ENCODE peak calls at places on chromosomes 2 and 18, in six cellular contexts. V is GM13977, M is HS-5, G is T-helper 1 cell, U is body of pancreas, I is BJ. Y is an unnamed sample.
A peak's percentile ranks its signal among the peaks of the same experiment; 100 is the strongest.

GRCh38 chr2:96099861-96100798 is 16.2 kb downstream of the ADRA2B start:
- DNase-seq in V (no peak), M (no peak), G (no peak), U (peak; percentile 1), I (no peak), Y (no peak)

GRCh38 chr2:241545113-241545512 is 13.4 kb upstream of the BOK start:
- DNase-seq in V (no peak), M (no peak), G (no peak), U (no peak), I (no peak), Y (peak; percentile 38)

GRCh38 chr18:48693625-48694262 is 154.9 kb downstream of the CTIF start:
- DNase-seq in V (no peak), M (no peak), G (no peak), U (no peak), I (no peak), Y (no peak)

GRCh38 chr2:174499365-174499764 is 12.5 kb upstream of the GPR155 start:
- DNase-seq in V (no peak), M (no peak), G (no peak), U (no peak), I (no peak), Y (no peak)

GRCh38 chr18:75257596-75257995 is 47.0 kb downstream of the TSHZ1 start:
- DNase-seq in V (no peak), M (no peak), G (no peak), U (no peak), I (no peak), Y (no peak)

GRCh38 chr2:187369471-187369870 is 78.6 kb downstream of the CALCRL start:
- DNase-seq in V (no peak), M (no peak), G (no peak), U (no peak), I (no peak), Y (no peak)

GRCh38 chr18:79611040-79611681 is 68.4 kb upstream of the CTDP1 start:
- DNase-seq in V (no peak), M (no peak), G (no peak), U (peak; percentile 29), I (no peak), Y (no peak)

GRCh38 chr2:28547223-28547860 is 51.5 kb downstream of the PLB1 start:
- DNase-seq in V (no peak), M (no peak), G (no peak), U (no peak), I (no peak), Y (no peak)

GRCh38 chr18:57794951-57795728 is 8.0 kb downstream of the ATP8B1 start:
- DNase-seq in V (no peak), M (no peak), G (no peak), U (no peak), I (no peak), Y (no peak)

GRCh38 chr2:239061824-239062560 is 214.1 kb downstream of the TWIST2 start:
- DNase-seq in V (no peak), M (no peak), G (no peak), U (no peak), I (no peak), Y (no peak)

GRCh38 chr18:43664487-43665008 is 387.3 kb upstream of the SYT4 start:
- DNase-seq in V (no peak), M (no peak), G (no peak), U (no peak), I (no peak), Y (no peak)

GRCh38 chr2:168722592-168722991 is 79.8 kb upstream of the NOSTRIN start:
- DNase-seq in V (no peak), M (peak; percentile 34), G (no peak), U (peak; percentile 38), I (peak; percentile 45), Y (no peak)

GRCh38 chr2:44168684-44169154 is at the start of gene PPM1B:
- DNase-seq in V (no peak), M (no peak), G (peak; percentile 100), U (no peak), I (no peak), Y (no peak)

GRCh38 chr18:70339915-70340314 is 51.1 kb downstream of the SOCS6 start:
- DNase-seq in V (no peak), M (no peak), G (no peak), U (no peak), I (no peak), Y (no peak)

GRCh38 chr18:13416848-13417247 is 198.3 kb downstream of the LDLRAD4 start:
- DNase-seq in V (no peak), M (no peak), G (no peak), U (no peak), I (no peak), Y (no peak)

GRCh38 chr2:96556441-96557330 is 20.1 kb downstream of the ARID5A start:
- DNase-seq in V (peak; percentile 25), M (peak; percentile 97), G (no peak), U (peak; percentile 62), I (no peak), Y (no peak)

GRCh38 chr18:28062446-28062845 is 114.5 kb downstream of the CDH2 start:
- DNase-seq in V (no peak), M (no peak), G (no peak), U (no peak), I (no peak), Y (peak; percentile 63)

GRCh38 chr2:102055346-102055975 is 63.7 kb downstream of the IL1R2 start:
- DNase-seq in V (no peak), M (no peak), G (no peak), U (no peak), I (no peak), Y (no peak)

GRCh38 chr2:109352898-109353689 is 224.1 kb downstream of the SH3RF3 start:
- DNase-seq in V (no peak), M (no peak), G (no peak), U (no peak), I (no peak), Y (no peak)

GRCh38 chr2:113877651-113878594 is 12.0 kb upstream of the ACTR3 start:
- DNase-seq in V (no peak), M (no peak), G (no peak), U (no peak), I (no peak), Y (no peak)

GRCh38 chr2:205902041-205902898 is 183.7 kb downstream of the INO80D start:
- DNase-seq in V (no peak), M (no peak), G (no peak), U (peak; percentile 37), I (no peak), Y (no peak)

GRCh38 chr2:238415036-238415764 is 11.5 kb upstream of the ASB1 start:
- DNase-seq in V (no peak), M (no peak), G (no peak), U (no peak), I (no peak), Y (no peak)

GRCh38 chr2:129798301-129798581 is 181.2 kb upstream of the RAB6C start:
- DNase-seq in V (no peak), M (no peak), G (no peak), U (no peak), I (no peak), Y (no peak)

GRCh38 chr2:197804758-197805597 is 585 bp downstream of the PLCL1 start:
- DNase-seq in V (peak; percentile 47), M (no peak), G (peak; percentile 17), U (peak; percentile 5), I (no peak), Y (no peak)

GRCh38 chr2:20494246-20494645 is 47.4 kb downstream of the RHOB start:
- DNase-seq in V (no peak), M (no peak), G (no peak), U (no peak), I (no peak), Y (peak; percentile 61)

GRCh38 chr2:233469261-233470006 is 97.1 kb downstream of the USP40 start:
- DNase-seq in V (no peak), M (no peak), G (no peak), U (no peak), I (no peak), Y (no peak)

GRCh38 chr2:71477231-71477681 is 23.9 kb downstream of the DYSF start:
- DNase-seq in V (no peak), M (no peak), G (no peak), U (no peak), I (no peak), Y (no peak)

GRCh38 chr2:217459675-217460405 is 543.0 kb downstream of the TNS1 start:
- DNase-seq in V (no peak), M (no peak), G (no peak), U (no peak), I (no peak), Y (no peak)

GRCh38 chr2:203737360-203737759 is 30.9 kb downstream of the CD28 start:
- DNase-seq in V (no peak), M (no peak), G (no peak), U (no peak), I (no peak), Y (no peak)

GRCh38 chr2:109466674-109467575 is 146.8 kb downstream of the SEPTIN10 start:
- DNase-seq in V (no peak), M (peak; percentile 25), G (no peak), U (no peak), I (no peak), Y (peak; percentile 10)

GRCh38 chr2:63827749-63828148 is 13.9 kb upstream of the UGP2 start:
- DNase-seq in V (no peak), M (peak; percentile 78), G (no peak), U (no peak), I (peak; percentile 71), Y (peak; percentile 79)

GRCh38 chr18:9796933-9797549 is 88.7 kb upstream of the TXNDC2 start:
- DNase-seq in V (no peak), M (no peak), G (no peak), U (no peak), I (no peak), Y (no peak)

GRCh38 chr2:218397502-218398436 is 1.9 kb upstream of the CTDSP1 start:
- DNase-seq in V (peak; percentile 76), M (peak; percentile 82), G (no peak), U (peak; percentile 88), I (no peak), Y (no peak)

GRCh38 chr2:88006912-88007439 is 9.4 kb downstream of the RNU2-63P start:
- DNase-seq in V (no peak), M (no peak), G (no peak), U (no peak), I (no peak), Y (no peak)

GRCh38 chr2:43083710-43084698 is 142.4 kb downstream of the ZFP36L2 start:
- DNase-seq in V (no peak), M (no peak), G (no peak), U (peak; percentile 58), I (peak; percentile 59), Y (peak; percentile 42)

GRCh38 chr2:38245114-38245641 is 131.9 kb downstream of the ATL2 start:
- DNase-seq in V (no peak), M (no peak), G (no peak), U (no peak), I (no peak), Y (no peak)

Y was measured in AG09309.